ENCODE peak calls at places on chromosomes 13 and 19, in four cellular contexts. U, Z, N and P are unnamed samples.

GRCh38 chr19:956747-957451 is 27.2 kb upstream of the WDR18 start:
- DNase-seq in U (no peak), Z (no peak), N (peak; percentile 45), P (no peak)

GRCh38 chr13:73521970-73522549 is 463.3 kb downstream of the KLF5 start:
- DNase-seq in U (no peak), Z (no peak), N (no peak), P (no peak)

GRCh38 chr13:49220035-49220855 is at the start of gene MLNR:
- DNase-seq in U (peak; percentile 41), Z (peak; percentile 40), N (peak; percentile 64), P (peak; percentile 67)

GRCh38 chr13:79770056-79770455 is 289.1 kb downstream of the NDFIP2 start:
- DNase-seq in U (no peak), Z (no peak), N (no peak), P (no peak)

GRCh38 chr13:70310720-70311119 is 202.5 kb upstream of the KLHL1 start:
- DNase-seq in U (peak; percentile 47), Z (no peak), N (peak; percentile 29), P (peak; percentile 12)

GRCh38 chr13:31031482-31031881 is 99.0 kb downstream of the TEX26 start:
- DNase-seq in U (no peak), Z (no peak), N (no peak), P (no peak)

GRCh38 chr13:76610819-76611415 is 275.3 kb downstream of the KCTD12 start:
- DNase-seq in U (no peak), Z (no peak), N (no peak), P (no peak)

GRCh38 chr19:47227347-47228167 is 3.4 kb downstream of the BBC3 start:
- DNase-seq in U (peak; percentile 86), Z (peak; percentile 49), N (peak; percentile 97), P (peak; percentile 86)

GRCh38 chr13:74555291-74556001 is 421.2 kb upstream of the KLF12 start:
- DNase-seq in U (no peak), Z (peak; percentile 16), N (no peak), P (no peak)

GRCh38 chr19:47023448-47023794 is 3.8 kb downstream of the NPAS1 start:
- DNase-seq in U (no peak), Z (no peak), N (no peak), P (no peak)

GRCh38 chr13:66117573-66117972 is 1112.6 kb downstream of the PCDH9 start:
- DNase-seq in U (no peak), Z (no peak), N (no peak), P (no peak)

GRCh38 chr19:29690842-29691241 is 24.2 kb downstream of the C19orf12 start:
- DNase-seq in U (no peak), Z (peak; percentile 46), N (peak; percentile 43), P (peak; percentile 64)
- TF ChIP-seq CTCF in U (no peak), Z (peak; percentile 50), N (no peak), P (peak; percentile 39)

DNA sequence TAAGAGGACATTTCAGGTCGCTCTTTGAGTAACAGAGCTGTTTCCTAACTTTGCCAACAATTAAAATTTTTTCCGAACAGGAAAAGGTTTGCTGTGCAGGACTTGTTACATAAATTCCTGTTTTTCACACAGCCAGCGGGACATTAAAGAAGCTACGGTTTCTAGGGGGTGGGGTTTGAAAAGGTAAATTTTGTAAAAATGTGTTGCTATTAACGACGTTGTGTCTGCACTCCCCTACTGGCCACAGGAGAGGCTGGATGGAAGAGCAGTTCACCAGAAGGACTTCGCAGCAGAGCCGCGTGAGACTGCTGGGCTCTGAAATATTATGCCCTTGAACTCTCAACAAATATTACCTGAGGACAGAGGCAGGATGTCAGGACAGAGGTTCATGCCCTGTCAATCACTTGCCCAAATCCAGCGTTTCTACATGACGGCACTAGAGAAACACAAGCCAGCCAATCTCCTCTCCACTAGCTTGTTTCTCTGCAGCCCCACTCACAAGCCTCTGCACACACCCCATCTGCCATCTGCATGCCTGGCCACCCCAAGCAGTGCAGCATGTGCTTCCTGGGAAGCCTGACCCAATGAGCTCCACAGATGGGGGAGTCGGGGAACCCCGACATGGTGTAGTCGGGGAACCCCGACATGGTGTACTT is 102.0 kb downstream of the FOXO1 start:
- DNase-seq in U (no peak), Z (no peak), N (no peak), P (peak; percentile 57)
- TF ChIP-seq CTCF in U (no peak), Z (no peak), N (no peak), P (peak; percentile 17)

GRCh38 chr13:99509477-99509876 is 8.2 kb downstream of the TM9SF2 start:
- DNase-seq in U (no peak), Z (no peak), N (no peak), P (no peak)

GRCh38 chr13:99501952-99502310 is 659 bp downstream of the TM9SF2 start:
- DNase-seq in U (peak; percentile 18), Z (peak; percentile 26), N (no peak), P (no peak)

GRCh38 chr13:99507054-99507453 is 5.8 kb downstream of the TM9SF2 start:
- DNase-seq in U (no peak), Z (no peak), N (no peak), P (no peak)

GRCh38 chr13:99506632-99507031 is 5.4 kb downstream of the TM9SF2 start:
- DNase-seq in U (no peak), Z (no peak), N (no peak), P (no peak)

GRCh38 chr13:99505814-99506269 is 4.6 kb downstream of the TM9SF2 start:
- DNase-seq in U (no peak), Z (no peak), N (no peak), P (no peak)
- TF ChIP-seq CTCF in U (peak; percentile 53), Z (peak; percentile 81), N (no peak), P (no peak)

GRCh38 chr13:78630509-78630908 is 27.2 kb upstream of the POU4F1 start:
- DNase-seq in U (no peak), Z (no peak), N (no peak), P (no peak)

GRCh38 chr13:78631077-78631476 is 27.7 kb upstream of the POU4F1 start:
- DNase-seq in U (no peak), Z (no peak), N (no peak), P (no peak)

GRCh38 chr13:78638216-78638615 is 20.7 kb downstream of the OBI1 start:
- DNase-seq in U (no peak), Z (no peak), N (no peak), P (peak; percentile 49)

GRCh38 chr13:78636493-78636892 is 22.5 kb downstream of the OBI1 start:
- DNase-seq in U (no peak), Z (no peak), N (no peak), P (no peak)

DNA sequence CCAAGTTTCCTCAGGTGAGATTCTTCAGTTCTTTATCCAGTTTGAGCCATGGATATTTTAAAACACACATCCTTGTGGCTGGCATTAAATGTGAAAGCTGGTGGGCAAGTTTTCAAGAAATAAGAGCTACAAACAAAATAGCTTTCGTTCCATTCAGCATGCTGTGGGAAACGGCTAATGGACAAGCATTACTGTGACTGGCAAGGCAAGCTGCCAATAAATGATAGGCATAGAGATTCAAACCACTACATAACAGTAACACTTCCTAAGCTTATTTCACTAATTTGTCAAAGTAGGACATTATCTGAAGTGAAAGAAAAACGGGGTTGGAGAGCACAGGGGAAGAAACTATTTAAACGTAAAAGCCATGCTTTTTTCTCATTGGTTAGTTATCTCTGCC is 26.0 kb downstream of the OBI1 start:
- DNase-seq in U (no peak), Z (no peak), N (no peak), P (no peak)
- TF ChIP-seq CTCF in U (no peak), Z (no peak), N (no peak), P (no peak)

DNA sequence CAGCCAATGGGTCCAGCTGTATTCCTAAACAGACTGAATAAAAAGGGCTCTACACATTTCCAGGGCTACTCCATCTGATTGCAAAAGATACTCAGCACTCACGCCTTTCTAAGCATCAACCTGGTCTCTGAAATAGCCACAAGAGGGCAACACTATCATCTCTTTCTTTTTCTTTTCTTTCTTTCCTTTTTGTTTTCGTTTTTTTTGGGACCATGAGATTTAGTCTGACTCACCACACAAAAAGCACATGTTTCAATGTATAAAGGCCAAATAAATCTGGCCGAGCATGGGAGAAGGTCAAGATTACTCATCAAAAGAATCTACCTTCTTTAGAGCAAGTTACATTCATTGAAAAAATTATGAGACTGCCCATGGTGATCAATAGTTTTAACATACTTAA is 805.6 kb upstream of the ARGLU1 start:
- DNase-seq in U (no peak), Z (no peak), N (no peak), P (no peak)
- TF ChIP-seq CTCF in U (peak; percentile 33), Z (no peak), N (no peak), P (no peak)

DNA sequence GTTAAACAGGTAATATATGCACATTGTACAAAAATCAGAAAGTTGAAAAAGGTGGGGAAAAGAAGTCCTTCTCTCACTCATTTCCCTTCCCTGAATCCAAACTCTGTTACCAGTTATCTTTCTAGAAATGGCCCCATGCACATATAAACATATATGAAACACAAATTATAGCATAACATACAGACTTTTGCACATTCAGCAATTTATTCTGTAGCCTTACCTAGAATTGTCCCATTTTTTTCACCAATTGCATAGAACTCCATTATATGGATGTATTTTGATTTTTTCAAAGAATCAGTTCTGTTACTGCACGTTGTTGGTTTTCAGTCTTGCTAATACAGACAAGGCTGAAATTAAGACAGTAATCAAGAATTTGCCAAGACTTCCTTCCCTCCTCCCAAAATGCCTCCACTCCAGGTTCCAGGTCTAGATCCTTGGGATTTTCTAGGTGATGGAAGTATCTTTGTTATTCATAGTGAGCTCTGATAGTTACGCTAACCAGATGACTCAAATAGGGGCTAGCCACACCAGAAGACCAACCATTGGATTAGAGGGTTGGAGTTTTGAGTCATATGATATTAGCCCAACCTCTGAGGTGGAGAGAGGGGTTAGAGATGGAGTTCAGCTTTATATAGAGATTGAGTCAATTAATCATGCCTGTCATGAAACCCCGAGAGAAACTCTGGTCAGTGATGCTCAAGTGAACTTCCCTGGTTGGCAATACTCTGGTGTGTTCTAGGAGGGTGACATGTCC is 30.7 kb downstream of the GPR180 start:
- DNase-seq in U (no peak), Z (no peak), N (no peak), P (no peak)
- TF ChIP-seq CTCF in U (no peak), Z (no peak), N (no peak), P (no peak)

GRCh38 chr19:33241530-33242101 is 16.0 kb upstream of the SLC7A10 start:
- DNase-seq in U (no peak), Z (no peak), N (peak; percentile 70), P (peak; percentile 68)

GRCh38 chr19:33238750-33239149 is 13.1 kb upstream of the SLC7A10 start:
- DNase-seq in U (no peak), Z (no peak), N (no peak), P (no peak)

GRCh38 chr19:33241091-33241529 is 15.5 kb upstream of the SLC7A10 start:
- DNase-seq in U (no peak), Z (no peak), N (no peak), P (no peak)

GRCh38 chr19:33239223-33239975 is 13.7 kb upstream of the SLC7A10 start:
- DNase-seq in U (no peak), Z (no peak), N (no peak), P (no peak)

GRCh38 chr19:33240181-33240771 is 14.6 kb upstream of the SLC7A10 start:
- DNase-seq in U (no peak), Z (no peak), N (no peak), P (no peak)
- TF ChIP-seq CTCF in U (no peak), Z (no peak), N (no peak), P (no peak)

DNA sequence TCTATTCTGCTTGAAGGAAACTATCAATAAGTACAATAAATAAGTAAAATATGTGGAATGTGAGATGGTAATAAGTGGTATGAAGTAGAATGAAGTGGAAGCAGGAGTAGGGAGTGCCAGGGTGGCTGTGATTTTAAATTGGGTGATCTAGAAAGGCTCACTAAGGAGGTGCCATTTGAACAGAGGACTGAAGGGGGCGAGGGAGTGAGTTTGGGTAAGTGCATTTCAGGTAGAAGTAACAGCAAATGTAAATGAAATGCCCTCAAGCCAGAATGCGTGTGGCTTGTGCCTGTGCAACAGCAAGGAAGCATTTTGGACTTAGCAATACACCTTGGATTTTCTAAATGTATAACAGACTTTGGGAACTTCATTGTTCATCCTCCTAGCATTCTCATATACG is 77.1 kb downstream of the CCNA1 start:
- DNase-seq in U (peak; percentile 12), Z (no peak), N (peak; percentile 50), P (no peak)
- TF ChIP-seq CTCF in U (no peak), Z (no peak), N (peak; percentile 28), P (no peak)

GRCh38 chr19:32324631-32325215 is 20.7 kb upstream of the ZNF507 start:
- DNase-seq in U (no peak), Z (no peak), N (no peak), P (no peak)
- TF ChIP-seq CTCF in U (no peak), Z (no peak), N (no peak), P (no peak)